ENCODE peak calls at places on chromosomes 2 and 18, in eight cellular contexts. T, Q, N, K, J, E, I and R are unnamed samples.

GRCh38 chr2:167126165-167126564 is 237.9 kb downstream of the XIRP2 start:
- DNase-seq in T (no peak), Q (no peak), N (no peak), K (no peak), J (no peak), E (no peak), I (no peak), R (no peak)

GRCh38 chr18:27861539-27861938 is 315.4 kb downstream of the CDH2 start:
- DNase-seq in T (no peak), Q (no peak), N (no peak), K (no peak), J (no peak), E (peak; percentile 46), I (no peak), R (no peak)

GRCh38 chr2:57373530-57373929 is 673.1 kb upstream of the VRK2 start:
- DNase-seq in T (no peak), Q (no peak), N (no peak), K (no peak), J (no peak), E (peak; percentile 34), I (peak; percentile 71), R (no peak)

GRCh38 chr2:105179469-105180372 is 61.8 kb upstream of the GPR45 start:
- DNase-seq in T (no peak), Q (peak; percentile 77), N (peak; percentile 51), K (peak; percentile 53), J (peak; percentile 78), E (peak; percentile 29), I (peak; percentile 63), R (peak; percentile 23)

GRCh38 chr2:47512581-47513083 is 109.7 kb downstream of the MSH2 start:
- DNase-seq in T (no peak), Q (no peak), N (peak; percentile 54), K (no peak), J (peak; percentile 58), E (no peak), I (peak; percentile 27), R (no peak)

GRCh38 chr2:27727257-27727656 is 44.3 kb upstream of the MRPL33 start:
- DNase-seq in T (no peak), Q (peak; percentile 46), N (no peak), K (no peak), J (peak; percentile 28), E (no peak), I (no peak), R (no peak)

GRCh38 chr2:159432610-159433009 is 146.1 kb upstream of the WDSUB1 start:
- DNase-seq in T (no peak), Q (no peak), N (no peak), K (no peak), J (no peak), E (no peak), I (no peak), R (no peak)

GRCh38 chr2:74746480-74746879 is 87.4 kb upstream of the HK2 start:
- DNase-seq in T (no peak), Q (no peak), N (no peak), K (no peak), J (no peak), E (no peak), I (peak; percentile 85), R (no peak)

GRCh38 chr2:165791811-165792454 is 2.1 kb downstream of the GALNT3 start:
- DNase-seq in T (no peak), Q (no peak), N (no peak), K (no peak), J (no peak), E (peak; percentile 47), I (peak; percentile 65), R (no peak)

GRCh38 chr2:141001750-141002149 is 1129.1 kb downstream of the LRP1B start:
- DNase-seq in T (no peak), Q (no peak), N (no peak), K (no peak), J (no peak), E (no peak), I (no peak), R (no peak)

GRCh38 chr2:69164379-69164778 is 151.4 kb downstream of the ANTXR1 start:
- DNase-seq in T (no peak), Q (no peak), N (no peak), K (no peak), J (no peak), E (peak; percentile 78), I (peak; percentile 25), R (no peak)

GRCh38 chr2:226078656-226079055 is 679.1 kb downstream of the NYAP2 start:
- DNase-seq in T (no peak), Q (no peak), N (no peak), K (no peak), J (no peak), E (no peak), I (peak; percentile 58), R (no peak)

GRCh38 chr2:3338360-3338759 is 39.3 kb downstream of the EIPR1 start:
- DNase-seq in T (no peak), Q (no peak), N (no peak), K (no peak), J (no peak), E (no peak), I (no peak), R (no peak)

GRCh38 chr18:59268722-59269562 is 4.3 kb downstream of the RAX start:
- DNase-seq in T (no peak), Q (no peak), N (peak; percentile 13), K (peak; percentile 91), J (peak; percentile 27), E (peak; percentile 56), I (no peak), R (peak; percentile 39)

GRCh38 chr2:3598912-3599854 is 4.3 kb downstream of the COLEC11 start:
- DNase-seq in T (no peak), Q (no peak), N (no peak), K (no peak), J (no peak), E (no peak), I (no peak), R (no peak)

GRCh38 chr18:74337912-74338309 is 22.3 kb downstream of the C18orf63 start:
- DNase-seq in T (no peak), Q (no peak), N (no peak), K (no peak), J (no peak), E (no peak), I (no peak), R (no peak)

GRCh38 chr2:40867829-40868228 is 415.9 kb upstream of the SLC8A1 start:
- DNase-seq in T (no peak), Q (no peak), N (no peak), K (no peak), J (no peak), E (no peak), I (no peak), R (no peak)
- H3K4me3 ChIP-seq in T (no peak overlapping the region), Q (no peak overlapping the region), N (no peak overlapping the region), K (no peak overlapping the region), J (no peak overlapping the region), E (no peak overlapping the region), I (no peak overlapping the region), R (no peak overlapping the region)

GRCh38 chr2:16103614-16104344 is 163.4 kb downstream of the MYCN start:
- DNase-seq in T (no peak), Q (no peak), N (no peak), K (no peak), J (no peak), E (no peak), I (no peak), R (peak; percentile 33)

GRCh38 chr2:16102976-16103380 is 162.6 kb downstream of the MYCN start:
- DNase-seq in T (no peak), Q (peak; percentile 84), N (no peak), K (no peak), J (no peak), E (no peak), I (no peak), R (no peak)

GRCh38 chr2:16104345-16105177 is 164.2 kb downstream of the MYCN start:
- DNase-seq in T (no peak), Q (peak; percentile 49), N (peak; percentile 65), K (peak; percentile 45), J (no peak), E (no peak), I (no peak), R (peak; percentile 21)

GRCh38 chr2:16101196-16101595 is 160.8 kb downstream of the MYCN start:
- DNase-seq in T (no peak), Q (no peak), N (no peak), K (no peak), J (no peak), E (no peak), I (no peak), R (no peak)

GRCh38 chr2:16102287-16102975 is 162.1 kb downstream of the MYCN start:
- DNase-seq in T (no peak), Q (no peak), N (no peak), K (peak; percentile 74), J (no peak), E (no peak), I (no peak), R (no peak)
- H3K4me1 ChIP-seq in T (no peaks in the 10 kb centered on the region), Q (no peaks in the 10 kb centered on the region), N (peaks cover 58% of the 10 kb centered on the region), K (peaks cover 49% of the 10 kb centered on the region), J (no peaks in the 10 kb centered on the region), E (no peaks in the 10 kb centered on the region), I (no peaks in the 10 kb centered on the region), R (peaks cover 23% of the 10 kb centered on the region)

DNA sequence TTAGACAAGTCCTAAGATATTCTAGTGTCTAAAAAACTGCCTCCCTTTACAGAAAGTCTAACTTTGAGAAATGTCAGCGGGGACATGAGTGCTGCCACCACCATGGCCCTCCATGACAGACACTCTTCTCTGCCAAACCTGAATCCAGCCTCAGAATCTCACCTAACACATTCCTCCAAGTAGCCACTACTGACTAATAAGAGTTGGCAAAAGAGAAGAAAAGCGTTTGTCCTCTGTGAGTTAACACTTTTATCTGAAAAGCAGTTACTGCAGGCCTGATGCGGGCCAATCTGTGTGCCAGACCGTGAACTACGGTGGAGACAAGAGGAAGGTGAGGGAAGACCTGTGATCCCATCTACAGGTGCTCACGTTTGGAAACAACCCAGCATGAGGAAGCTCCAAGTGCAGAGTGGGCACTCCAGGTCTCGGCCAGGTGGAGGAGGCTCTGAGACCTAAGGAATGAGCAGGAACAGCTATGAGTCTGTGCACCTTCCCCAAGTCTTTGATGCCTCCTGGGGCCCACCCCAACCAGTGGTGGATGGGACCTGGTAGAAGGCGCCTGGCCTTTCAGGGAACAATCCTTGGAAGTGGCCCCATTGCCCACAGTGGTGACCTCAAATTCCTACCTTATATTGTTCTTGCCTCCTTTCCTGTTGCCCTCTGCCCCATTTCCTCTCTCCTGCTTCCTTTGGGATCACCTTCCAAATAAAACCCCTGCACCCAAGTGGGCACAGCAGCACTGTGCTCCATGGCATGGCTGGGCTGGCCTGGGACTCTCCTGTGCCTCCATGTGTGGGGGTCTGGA is 91.6 kb downstream of the BIN1 start:
- DNase-seq in T (no peak), Q (no peak), N (no peak), K (no peak), J (no peak), E (no peak), I (no peak), R (no peak)
- H3K4me3 ChIP-seq in T (no peak overlapping the region), Q (no peak overlapping the region), N (no peak overlapping the region), K (no peak overlapping the region), J (no peak overlapping the region), E (no peak overlapping the region), I (no peak overlapping the region), R (no peak overlapping the region)

DNA sequence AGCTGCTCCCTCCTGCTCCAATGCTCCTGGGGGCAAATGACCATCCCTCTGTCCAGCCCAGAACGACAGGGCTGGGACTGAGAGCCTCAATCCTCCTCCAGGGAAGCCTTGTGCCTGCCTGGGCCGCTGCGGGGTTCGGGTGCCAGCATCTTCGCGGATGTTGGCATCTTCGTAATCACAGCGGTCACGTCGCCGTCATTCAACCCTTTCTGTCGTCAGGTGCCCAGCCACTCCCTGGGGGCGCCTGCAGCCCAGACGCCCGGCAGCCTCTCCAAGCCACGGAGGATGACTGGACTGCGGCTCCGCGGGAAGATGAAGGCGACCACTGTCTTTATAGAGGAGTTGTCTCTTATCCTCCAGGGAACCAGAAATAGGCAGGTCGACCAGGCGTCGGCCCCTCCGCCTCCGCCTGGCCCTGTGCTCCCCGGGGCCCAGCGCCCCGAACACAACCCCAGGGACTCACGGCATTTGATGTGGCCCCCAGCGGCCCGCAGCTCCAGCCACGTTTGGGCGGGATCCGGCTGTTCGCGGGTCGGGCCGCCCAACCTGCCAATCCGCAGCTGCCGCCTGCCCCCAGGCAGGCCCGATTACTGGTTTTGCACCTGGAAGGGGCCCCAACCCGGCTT is 113.9 kb downstream of the THNSL2 start:
- DNase-seq in T (no peak), Q (no peak), N (no peak), K (no peak), J (no peak), E (no peak), I (no peak), R (no peak)
- H3K4me1 ChIP-seq in T (no peaks in the 10 kb centered on the region), Q (no peaks in the 10 kb centered on the region), N (no peaks in the 10 kb centered on the region), K (peaks cover 10% of the 10 kb centered on the region), J (peaks cover 7% of the 10 kb centered on the region), E (no peaks in the 10 kb centered on the region), I (no peaks in the 10 kb centered on the region), R (no peaks in the 10 kb centered on the region)